ENCODE peak calls at places on chromosome 15, in eight cellular contexts. One of them, this sample, is unnamed.
A peak's percentile ranks its signal among the peaks of the same experiment; 100 is the strongest.

GRCh38 chr15:41566121-41566885 is 7.3 kb downstream of the TYRO3 start:
- DNase-seq in prostate gland: no peak
- DNase-seq in HCT116: no peak
- DNase-seq in GM12878: no peak
- DNase-seq in upper lobe of left lung: no peak
- DNase-seq in spleen: peak; percentile 29
- DNase-seq in sigmoid colon: no peak
- DNase-seq in stomach: no peak
- DNase-seq in this sample: no peak

GRCh38 chr15:41666353-41666920 is 6.2 kb downstream of the MGA start:
- DNase-seq in GM12878: no peak
- DNase-seq in spleen: no peak
- DNase-seq in upper lobe of left lung: no peak
- DNase-seq in stomach: no peak
- DNase-seq in sigmoid colon: no peak
- DNase-seq in prostate gland: no peak
- DNase-seq in HCT116: no peak
- DNase-seq in this sample: no peak

GRCh38 chr15:101490408-101490891 is 943 bp upstream of the PCSK6 start:
- DNase-seq in sigmoid colon: no peak
- DNase-seq in GM12878: no peak
- DNase-seq in prostate gland: no peak
- DNase-seq in spleen: no peak
- DNase-seq in upper lobe of left lung: no peak
- DNase-seq in HCT116: no peak
- DNase-seq in stomach: peak; percentile 18
- DNase-seq in this sample: no peak

GRCh38 chr15:48451241-48451640 is 120.0 kb downstream of the DUT start:
- DNase-seq in spleen: no peak
- DNase-seq in sigmoid colon: no peak
- DNase-seq in upper lobe of left lung: no peak
- DNase-seq in GM12878: no peak
- DNase-seq in stomach: no peak
- DNase-seq in HCT116: no peak
- DNase-seq in prostate gland: no peak
- DNase-seq in this sample: no peak

GRCh38 chr15:86213888-86214287 is 134.2 kb downstream of the AGBL1 start:
- DNase-seq in stomach: no peak
- DNase-seq in HCT116: no peak
- DNase-seq in prostate gland: no peak
- DNase-seq in GM12878: no peak
- DNase-seq in sigmoid colon: no peak
- DNase-seq in spleen: no peak
- DNase-seq in upper lobe of left lung: no peak
- DNase-seq in this sample: no peak

GRCh38 chr15:63181658-63182057 is 7.7 kb upstream of the RAB8B start:
- DNase-seq in upper lobe of left lung: no peak
- DNase-seq in HCT116: no peak
- DNase-seq in prostate gland: no peak
- DNase-seq in spleen: no peak
- DNase-seq in stomach: no peak
- DNase-seq in GM12878: no peak
- DNase-seq in sigmoid colon: no peak
- DNase-seq in this sample: no peak

GRCh38 chr15:71777216-71777943 is 33.0 kb upstream of the NR2E3 start:
- DNase-seq in GM12878: no peak
- DNase-seq in sigmoid colon: no peak
- DNase-seq in spleen: no peak
- DNase-seq in upper lobe of left lung: no peak
- DNase-seq in stomach: no peak
- DNase-seq in prostate gland: no peak
- DNase-seq in HCT116: no peak
- DNase-seq in this sample: no peak

GRCh38 chr15:63582179-63582578 is 15.0 kb upstream of the FBXL22 start:
- DNase-seq in spleen: no peak
- DNase-seq in HCT116: no peak
- DNase-seq in prostate gland: no peak
- DNase-seq in GM12878: no peak
- DNase-seq in stomach: no peak
- DNase-seq in sigmoid colon: no peak
- DNase-seq in upper lobe of left lung: no peak
- DNase-seq in this sample: no peak

GRCh38 chr15:101648356-101648755 is 3.8 kb downstream of the TM2D3 start:
- DNase-seq in prostate gland: no peak
- DNase-seq in upper lobe of left lung: no peak
- DNase-seq in spleen: no peak
- DNase-seq in HCT116: no peak
- DNase-seq in sigmoid colon: no peak
- DNase-seq in stomach: no peak
- DNase-seq in GM12878: no peak
- DNase-seq in this sample: no peak

GRCh38 chr15:89089316-89090230 is 1.3 kb downstream of the ABHD2 start:
- DNase-seq in GM12878: no peak
- DNase-seq in upper lobe of left lung: no peak
- DNase-seq in stomach: no peak
- DNase-seq in HCT116: no peak
- DNase-seq in spleen: no peak
- DNase-seq in prostate gland: no peak
- DNase-seq in sigmoid colon: peak; percentile 56
- DNase-seq in this sample: no peak

GRCh38 chr15:100120111-100120510 is 221.7 kb downstream of the ADAMTS17 start:
- DNase-seq in HCT116: no peak
- DNase-seq in stomach: no peak
- DNase-seq in prostate gland: no peak
- DNase-seq in spleen: peak; percentile 1
- DNase-seq in sigmoid colon: no peak
- DNase-seq in upper lobe of left lung: no peak
- DNase-seq in GM12878: no peak
- DNase-seq in this sample: no peak

GRCh38 chr15:80031841-80032240 is 27.6 kb upstream of the ZFAND6 start:
- DNase-seq in upper lobe of left lung: no peak
- DNase-seq in spleen: no peak
- DNase-seq in sigmoid colon: no peak
- DNase-seq in prostate gland: no peak
- DNase-seq in GM12878: no peak
- DNase-seq in stomach: no peak
- DNase-seq in HCT116: no peak
- DNase-seq in this sample: no peak

GRCh38 chr15:78873796-78874761 is 1.4 kb downstream of the MORF4L1 start:
- DNase-seq in GM12878: no peak
- DNase-seq in stomach: no peak
- DNase-seq in HCT116: no peak
- DNase-seq in sigmoid colon: no peak
- DNase-seq in upper lobe of left lung: no peak
- DNase-seq in prostate gland: no peak
- DNase-seq in spleen: peak; percentile 81
- DNase-seq in this sample: no peak

GRCh38 chr15:78875107-78875914 is 2.6 kb downstream of the MORF4L1 start:
- DNase-seq in upper lobe of left lung: no peak
- DNase-seq in prostate gland: no peak
- DNase-seq in HCT116: no peak
- DNase-seq in sigmoid colon: no peak
- DNase-seq in stomach: no peak
- DNase-seq in spleen: no peak
- DNase-seq in GM12878: no peak
- DNase-seq in this sample: no peak

GRCh38 chr15:78872155-78872971 is at the start of gene MORF4L1:
- DNase-seq in GM12878: peak; percentile 71
- DNase-seq in HCT116: peak; percentile 81
- DNase-seq in sigmoid colon: peak; percentile 98
- DNase-seq in stomach: peak; percentile 97
- DNase-seq in upper lobe of left lung: peak; percentile 99
- DNase-seq in prostate gland: peak; percentile 97
- DNase-seq in spleen: peak; percentile 99
- DNase-seq in this sample: peak; percentile 93

GRCh38 chr15:78868366-78868765 is 4.3 kb upstream of the MORF4L1 start:
- DNase-seq in HCT116: no peak
- DNase-seq in sigmoid colon: no peak
- DNase-seq in upper lobe of left lung: no peak
- DNase-seq in prostate gland: no peak
- DNase-seq in spleen: no peak
- DNase-seq in GM12878: no peak
- DNase-seq in stomach: no peak
- DNase-seq in this sample: no peak

GRCh38 chr15:78872972-78873795 is 494 bp downstream of the MORF4L1 start:
- DNase-seq in HCT116: peak; percentile 77
- DNase-seq in sigmoid colon: peak; percentile 87
- DNase-seq in GM12878: peak; percentile 53
- DNase-seq in stomach: peak; percentile 78
- DNase-seq in prostate gland: peak; percentile 71
- DNase-seq in upper lobe of left lung: peak; percentile 82
- DNase-seq in spleen: peak; percentile 96
- DNase-seq in this sample: peak; percentile 60
- TF ChIP-seq POLR2A in HCT116: no peak
- TF ChIP-seq POLR2A in sigmoid colon: peak; percentile 90
- TF ChIP-seq POLR2A in GM12878: peak; percentile 92
- TF ChIP-seq POLR2A in stomach: peak; percentile 76
- TF ChIP-seq POLR2A in prostate gland: peak; percentile 70
- TF ChIP-seq POLR2A in upper lobe of left lung: no peak
- TF ChIP-seq POLR2A in spleen: no peak
- TF ChIP-seq POLR2A in this sample: peak; percentile 77

DNA sequence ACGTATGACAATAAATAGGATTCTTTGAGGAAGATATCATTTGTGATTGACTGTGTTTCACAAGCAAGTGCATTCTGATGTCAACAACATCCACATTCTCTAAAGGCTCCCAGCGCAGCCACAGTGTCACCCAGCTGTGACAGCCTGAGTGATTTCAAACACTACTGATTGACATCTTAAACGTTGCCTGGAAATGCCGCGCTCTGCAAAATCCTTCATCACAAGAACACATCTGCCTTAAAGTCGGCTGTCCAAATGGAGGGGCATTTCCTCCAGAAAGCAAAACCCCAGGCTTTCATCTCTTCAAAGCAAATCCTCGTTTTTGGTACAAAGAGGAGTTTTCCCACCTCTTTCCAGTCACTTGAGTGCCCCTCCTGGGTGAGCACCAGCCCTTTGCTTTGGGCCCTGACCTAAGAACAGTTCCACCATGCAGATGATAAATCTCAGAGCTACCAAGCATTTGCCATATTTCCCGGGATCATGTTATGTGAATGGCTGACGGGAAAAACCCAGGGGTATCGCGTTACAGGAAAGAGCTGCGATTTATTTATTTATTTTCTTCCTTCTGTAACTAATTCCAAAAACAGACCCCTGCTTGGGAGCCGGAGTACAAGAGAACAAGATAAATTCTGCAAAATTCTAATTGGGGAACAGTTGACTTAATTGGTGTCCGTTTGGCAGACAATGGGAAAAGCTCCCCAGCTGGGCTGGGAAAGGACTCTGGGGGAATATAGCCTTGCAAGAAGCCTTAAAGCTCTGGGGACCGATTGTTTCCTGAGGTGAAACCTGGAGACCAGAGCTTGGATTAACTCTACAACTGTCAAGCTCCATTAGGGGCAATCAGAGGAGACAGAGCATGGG is 703.8 kb upstream of the NR2F2 start:
- DNase-seq in prostate gland: no peak
- DNase-seq in sigmoid colon: no peak
- DNase-seq in HCT116: no peak
- DNase-seq in upper lobe of left lung: no peak
- DNase-seq in spleen: no peak
- DNase-seq in stomach: no peak
- DNase-seq in GM12878: no peak
- DNase-seq in this sample: no peak
- TF ChIP-seq POLR2AphosphoS5 in prostate gland: no peak
- TF ChIP-seq POLR2AphosphoS5 in sigmoid colon: no peak
- TF ChIP-seq POLR2AphosphoS5 in HCT116: no peak
- TF ChIP-seq POLR2AphosphoS5 in upper lobe of left lung: no peak
- TF ChIP-seq POLR2AphosphoS5 in spleen: no peak
- TF ChIP-seq POLR2AphosphoS5 in stomach: no peak
- TF ChIP-seq POLR2AphosphoS5 in GM12878: no peak
- TF ChIP-seq POLR2AphosphoS5 in this sample: no peak

DNA sequence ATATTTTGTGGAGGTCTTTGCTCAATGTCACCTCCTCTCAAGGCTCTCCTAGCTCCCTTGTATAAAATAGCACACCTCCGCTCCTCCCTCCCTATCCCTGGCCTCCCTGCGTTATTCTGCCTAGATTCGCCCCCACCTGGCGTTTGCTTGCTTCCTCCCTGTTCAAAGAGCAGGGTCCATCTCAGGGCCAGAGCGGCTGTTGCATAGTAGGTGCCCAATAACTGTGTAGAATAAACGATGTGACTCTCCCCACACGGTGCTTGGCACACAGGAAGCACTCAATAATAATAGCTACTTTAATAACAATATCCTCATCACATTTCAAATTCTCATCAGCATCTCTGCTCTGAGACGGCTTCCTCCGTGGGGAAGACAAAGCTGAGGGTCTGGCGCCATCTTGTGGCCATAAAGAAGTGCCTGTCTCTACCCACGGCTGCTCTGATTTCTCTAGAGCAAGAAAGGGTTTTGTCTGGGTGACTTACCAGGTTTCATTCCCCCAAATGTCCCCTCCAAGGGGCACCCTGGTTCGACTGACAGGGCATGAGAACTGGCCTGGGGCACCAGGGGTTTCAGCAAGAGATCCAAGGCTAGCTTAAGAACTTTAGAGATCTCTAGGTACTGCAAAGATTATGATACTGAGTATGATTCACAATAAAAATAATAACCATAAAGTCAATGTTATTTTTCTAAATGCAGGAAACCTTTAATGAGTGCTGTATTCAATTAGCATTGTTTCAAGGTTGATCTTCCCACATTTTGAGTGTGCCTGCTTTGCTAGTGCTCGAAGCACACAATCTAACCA is 16.1 kb downstream of the CD276 start:
- DNase-seq in prostate gland: peak; percentile 84
- DNase-seq in sigmoid colon: peak; percentile 89
- DNase-seq in HCT116: peak; percentile 51
- DNase-seq in stomach: peak; percentile 85
- DNase-seq in GM12878: peak; percentile 12
- DNase-seq in spleen: peak; percentile 87
- DNase-seq in upper lobe of left lung: peak; percentile 81
- DNase-seq in this sample: peak; percentile 53
- TF ChIP-seq POLR2A in prostate gland: no peak
- TF ChIP-seq POLR2A in sigmoid colon: no peak
- TF ChIP-seq POLR2A in HCT116: no peak
- TF ChIP-seq POLR2A in stomach: no peak
- TF ChIP-seq POLR2A in GM12878: no peak
- TF ChIP-seq POLR2A in spleen: no peak
- TF ChIP-seq POLR2A in upper lobe of left lung: no peak
- TF ChIP-seq POLR2A in this sample: no peak

DNA sequence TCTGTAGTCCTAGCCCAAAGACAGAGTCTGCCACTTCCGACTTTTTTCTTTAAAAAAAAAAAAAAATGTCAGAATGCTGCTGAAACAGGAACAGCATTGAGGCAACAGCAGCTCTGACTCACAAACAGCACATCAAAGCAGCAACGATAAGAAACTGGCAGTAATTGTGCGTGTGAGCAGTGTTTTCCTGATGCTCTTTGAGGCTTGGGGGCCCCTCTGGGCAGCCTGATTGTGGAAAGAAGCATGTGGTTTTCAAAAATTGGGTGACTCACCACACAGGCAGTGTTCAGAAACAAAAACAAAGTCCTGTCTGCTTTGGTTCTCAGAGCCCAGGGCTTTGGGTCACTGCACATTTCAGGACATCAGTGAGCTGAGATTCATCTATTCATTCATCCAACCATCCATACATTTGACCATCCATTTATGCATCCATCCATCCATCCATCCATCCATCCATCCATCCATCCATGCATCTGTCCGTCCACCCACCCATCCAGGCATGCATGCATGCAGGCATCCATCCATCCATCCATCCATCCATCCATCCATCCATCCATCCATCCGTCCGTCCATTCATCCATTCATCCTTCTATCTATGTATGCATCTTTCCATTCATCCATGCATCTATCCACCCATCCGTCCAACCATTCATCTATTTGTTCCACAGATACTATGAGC is 308.4 kb downstream of the RPLP1 start:
- DNase-seq in stomach: peak; percentile 54
- DNase-seq in spleen: peak; percentile 83
- DNase-seq in sigmoid colon: peak; percentile 81
- DNase-seq in GM12878: peak; percentile 62
- DNase-seq in upper lobe of left lung: peak; percentile 83
- DNase-seq in HCT116: peak; percentile 86
- DNase-seq in prostate gland: no peak
- DNase-seq in this sample: peak; percentile 30
- TF ChIP-seq POLR2AphosphoS5 in stomach: peak; percentile 68
- TF ChIP-seq POLR2AphosphoS5 in spleen: peak; percentile 74
- TF ChIP-seq POLR2AphosphoS5 in sigmoid colon: no peak
- TF ChIP-seq POLR2AphosphoS5 in GM12878: no peak
- TF ChIP-seq POLR2AphosphoS5 in upper lobe of left lung: peak; percentile 85
- TF ChIP-seq POLR2AphosphoS5 in HCT116: peak; percentile 38
- TF ChIP-seq POLR2AphosphoS5 in prostate gland: no peak
- TF ChIP-seq POLR2AphosphoS5 in this sample: peak; percentile 50